ENCODE peak calls at places on chromosomes 2 and 18, in seven cellular contexts. E, K, B, O, A, C and L are unnamed samples.

GRCh38 chr2:127066942-127067341 is 40.0 kb downstream of the BIN1 start:
- DNase-seq in C (no peak), B (no peak), O (peak), A (peak), E (peak), K (peak), L (no peak)

GRCh38 chr2:230661072-230661957 is 51.3 kb upstream of the CAB39 start:
- DNase-seq in A (no peak), E (no peak), B (no peak), O (no peak), C (no peak), K (no peak), L (no peak)

GRCh38 chr2:233329489-233330135 is 22.0 kb downstream of the SAG start:
- DNase-seq in E (no peak), B (no peak), K (no peak), C (no peak), O (no peak), A (no peak), L (no peak)

GRCh38 chr2:188561473-188561979 is 269.9 kb downstream of the GULP1 start:
- DNase-seq in O (no peak), K (no peak), A (no peak), C (no peak), B (no peak), E (peak), L (peak)

GRCh38 chr2:42830922-42831574 is 38.7 kb upstream of the HAAO start:
- DNase-seq in A (no peak), B (no peak), C (no peak), K (peak), E (peak), O (no peak), L (no peak)

GRCh38 chr2:237818066-237818473 is 19.5 kb downstream of the RBM44 start:
- DNase-seq in A (no peak), O (no peak), E (no peak), C (no peak), K (no peak), B (no peak), L (no peak)

GRCh38 chr2:132496566-132496965 is 80.0 kb downstream of the GPR39 start:
- DNase-seq in K (no peak), A (no peak), O (no peak), C (no peak), E (no peak), B (peak), L (no peak)

GRCh38 chr2:120667981-120668380 is 67.7 kb upstream of the GLI2 start:
- DNase-seq in O (peak), K (no peak), A (no peak), C (no peak), B (no peak), E (no peak), L (no peak)

DNA sequence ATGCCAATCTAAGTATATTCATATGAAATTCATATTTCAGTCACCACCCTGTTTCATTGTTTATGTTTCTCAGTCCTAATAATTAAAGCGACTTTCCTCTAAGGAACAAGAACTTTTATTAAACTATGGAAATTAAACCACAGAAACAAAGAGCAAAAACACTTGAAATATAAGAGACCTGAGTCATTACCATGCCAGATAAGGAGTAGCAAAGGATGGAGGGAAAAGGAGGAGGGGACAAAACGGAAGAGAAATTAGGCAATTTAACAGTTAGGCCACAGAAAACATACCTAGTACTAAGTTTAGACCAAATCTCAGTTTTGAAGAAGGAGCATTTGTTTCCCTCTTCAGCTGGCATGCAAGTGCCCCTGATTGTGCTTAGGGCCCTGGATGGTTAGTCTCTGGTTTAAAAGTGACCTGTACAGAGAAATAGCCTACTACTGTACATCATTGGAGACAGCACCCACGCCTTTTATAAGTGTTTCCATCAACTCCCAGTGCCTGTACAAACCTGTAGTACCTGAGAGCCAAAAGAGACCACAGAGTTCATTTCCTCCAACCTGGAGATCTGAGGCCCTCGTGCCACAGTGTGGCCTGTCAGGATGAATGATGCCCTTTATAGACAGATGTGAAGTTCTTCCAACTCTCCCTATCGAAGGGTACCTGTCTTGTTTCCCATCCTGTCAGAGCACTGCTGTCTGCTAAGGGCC is 74.5 kb downstream of the SPATS2L start:
- DNase-seq in A (no peak), O (no peak), B (no peak), E (no peak), K (no peak), C (no peak), L (no peak)
- TF ChIP-seq EP300 in A (no peak), O (no peak), B (no peak), E (no peak), K (no peak), C (no peak), L (no peak)

GRCh38 chr2:142139384-142139783 is 8.6 kb upstream of the LRP1B start:
- DNase-seq in B (peak), A (no peak), K (no peak), O (no peak), C (no peak), E (no peak), L (no peak)

GRCh38 chr2:142142595-142142994 is 11.8 kb upstream of the LRP1B start:
- DNase-seq in B (no peak), E (no peak), O (no peak), A (no peak), C (no peak), K (no peak), L (no peak)

GRCh38 chr2:142136571-142136970 is 5.8 kb upstream of the LRP1B start:
- DNase-seq in B (no peak), A (no peak), K (no peak), O (no peak), C (no peak), E (no peak), L (no peak)

GRCh38 chr2:142144547-142144946 is 13.7 kb upstream of the LRP1B start:
- DNase-seq in C (no peak), A (no peak), B (no peak), K (no peak), O (no peak), E (no peak), L (no peak)

GRCh38 chr2:142140434-142140845 is 9.6 kb upstream of the LRP1B start:
- DNase-seq in O (no peak), E (no peak), B (no peak), C (peak), K (no peak), A (no peak), L (no peak)
- TF ChIP-seq CTCF in O (no peak), E (peak), B (peak), C (peak), K (no peak), A (peak), L (peak)

GRCh38 chr2:176129013-176129796 is at the start of gene HOXD8:
- DNase-seq in E (no peak), B (peak), A (no peak), C (no peak), O (no peak), K (peak), L (peak)
- TF ChIP-seq EP300 in E (no peak), B (peak), A (peak), C (no peak), O (no peak), K (no peak), L (no peak)

DNA sequence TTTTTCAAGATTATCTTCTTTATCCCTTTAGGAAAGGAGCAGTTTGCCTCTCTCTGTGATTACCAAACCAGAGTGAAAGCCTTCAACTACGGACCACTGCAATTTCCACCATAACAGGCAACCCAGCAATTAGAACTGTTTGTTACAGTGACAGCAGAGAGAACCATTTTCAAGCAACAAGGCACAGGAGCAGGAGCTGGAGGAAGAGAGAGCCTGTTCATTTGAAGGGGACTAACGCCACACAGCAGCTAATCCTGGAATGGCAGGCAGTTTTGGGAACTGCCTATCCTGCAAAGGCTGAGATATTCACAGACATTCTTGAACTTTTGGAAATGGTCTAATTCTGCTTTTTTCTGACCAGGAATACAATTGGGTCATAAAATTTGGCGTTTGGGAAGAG is 1541.9 kb upstream of the PIK3C3 start:
- DNase-seq in C (peak), K (no peak), O (no peak), A (no peak), B (peak), E (no peak), L (no peak)
- TF ChIP-seq CTCF in C (peak), K (no peak), O (no peak), A (peak), B (peak), E (no peak), L (no peak)

GRCh38 chr18:69777248-69777647 is 170.4 kb downstream of the CD226 start:
- DNase-seq in K (no peak), A (no peak), E (no peak), C (no peak), B (no peak), O (no peak), L (no peak)
- TF ChIP-seq EP300 in K (no peak), A (no peak), E (no peak), C (no peak), B (no peak), O (no peak), L (no peak)

GRCh38 chr18:56358608-56359007 is 279.8 kb downstream of the TXNL1 start:
- DNase-seq in C (no peak), A (no peak), B (no peak), O (no peak), E (no peak), K (no peak), L (no peak)
- TF ChIP-seq CTCF in C (no peak), A (no peak), B (peak), O (no peak), E (no peak), K (no peak), L (no peak)

GRCh38 chr2:148817210-148817708 is 57.8 kb upstream of the KIF5C start:
- DNase-seq in K (no peak), A (no peak), B (peak), O (no peak), E (no peak), C (no peak), L (no peak)
- TF ChIP-seq EP300 in K (no peak), A (peak), B (no peak), O (no peak), E (no peak), C (no peak), L (no peak)

GRCh38 chr2:44951124-44951523 is 9.6 kb downstream of the SIX3 start:
- DNase-seq in E (no peak), A (no peak), C (no peak), K (no peak), O (no peak), B (no peak), L (no peak)

GRCh38 chr2:44952806-44953685 is 11.5 kb downstream of the SIX3 start:
- DNase-seq in A (no peak), K (no peak), E (no peak), C (no peak), B (no peak), O (no peak), L (no peak)

GRCh38 chr2:44953686-44953976 is 12.1 kb downstream of the SIX3 start:
- DNase-seq in A (no peak), E (no peak), B (no peak), C (no peak), K (no peak), O (no peak), L (no peak)

GRCh38 chr2:44951714-44952113 is 10.2 kb downstream of the SIX3 start:
- DNase-seq in C (no peak), B (no peak), K (no peak), A (no peak), O (no peak), E (no peak), L (no peak)

GRCh38 chr2:44952143-44952805 is 10.8 kb downstream of the SIX3 start:
- DNase-seq in B (peak), K (no peak), A (no peak), O (peak), C (peak), E (no peak), L (peak)
- TF ChIP-seq CTCF in B (peak), K (no peak), A (peak), O (peak), C (peak), E (peak), L (peak)

DNA sequence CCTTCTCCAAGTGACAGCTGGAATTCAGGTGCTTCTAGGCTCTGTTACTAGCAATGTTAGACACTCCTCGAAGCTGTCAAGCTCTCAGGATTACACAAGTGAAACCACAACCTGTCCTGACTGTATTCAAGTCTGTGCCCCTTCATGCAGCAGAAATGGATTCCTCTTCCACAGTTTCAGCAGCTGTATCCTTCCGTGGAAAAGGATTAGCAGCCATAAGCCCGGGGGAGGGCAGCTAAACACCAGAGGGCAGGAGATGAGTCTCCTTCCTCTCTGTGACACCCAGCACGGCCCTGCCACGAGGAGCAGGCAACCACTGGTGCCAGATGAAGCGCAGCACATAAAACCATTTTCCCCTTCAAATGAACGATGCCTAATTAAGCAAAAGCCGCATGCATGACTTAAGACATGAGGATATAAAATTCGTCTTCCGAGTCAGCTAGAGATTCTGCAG is 1.2 kb downstream of the ST3GAL5 start:
- DNase-seq in A (peak), K (peak), B (peak), O (peak), C (no peak), E (peak), L (peak)
- TF ChIP-seq EP300 in A (no peak), K (no peak), B (no peak), O (no peak), C (no peak), E (no peak), L (no peak)